ENCODE peak calls at places on chromosomes 2 and 18, in eight cellular contexts. One of them, this sample, is unnamed. For H3K4me1, the result is how much of the 10 kb centered on the place peaks cover.

GRCh38 chr2:178193823-178194599 is at the start of gene OSBPL6:
- DNase-seq in breast epithelium: peak
- DNase-seq in heart left ventricle: peak
- DNase-seq in uterus: peak
- DNase-seq in OCI-LY7: peak
- DNase-seq in IMR-90: peak
- DNase-seq in neural progenitor cell: peak
- DNase-seq in left ventricle myocardium inferior: peak
- DNase-seq in this sample: peak

GRCh38 chr2:2561346-2562095 is 230.4 kb upstream of the MYT1L start:
- DNase-seq in breast epithelium: no peak
- DNase-seq in heart left ventricle: no peak
- DNase-seq in uterus: no peak
- DNase-seq in OCI-LY7: no peak
- DNase-seq in IMR-90: no peak
- DNase-seq in neural progenitor cell: no peak
- DNase-seq in left ventricle myocardium inferior: no peak
- DNase-seq in this sample: no peak

GRCh38 chr2:64237266-64237665 is 93.0 kb upstream of the PELI1 start:
- DNase-seq in breast epithelium: no peak
- DNase-seq in heart left ventricle: no peak
- DNase-seq in uterus: no peak
- DNase-seq in OCI-LY7: no peak
- DNase-seq in IMR-90: no peak
- DNase-seq in neural progenitor cell: no peak
- DNase-seq in left ventricle myocardium inferior: no peak
- DNase-seq in this sample: no peak

GRCh38 chr2:204434660-204435462 is 110.4 kb upstream of the PARD3B start:
- DNase-seq in breast epithelium: no peak
- DNase-seq in heart left ventricle: no peak
- DNase-seq in uterus: no peak
- DNase-seq in OCI-LY7: no peak
- DNase-seq in IMR-90: peak
- DNase-seq in neural progenitor cell: no peak
- DNase-seq in left ventricle myocardium inferior: no peak
- DNase-seq in this sample: no peak

GRCh38 chr2:40130251-40130994 is 321.5 kb downstream of the SLC8A1 start:
- DNase-seq in breast epithelium: no peak
- DNase-seq in heart left ventricle: peak
- DNase-seq in uterus: no peak
- DNase-seq in OCI-LY7: no peak
- DNase-seq in IMR-90: peak
- DNase-seq in neural progenitor cell: no peak
- DNase-seq in left ventricle myocardium inferior: peak
- DNase-seq in this sample: no peak

GRCh38 chr2:240966457-240966905 is 31.9 kb upstream of the SNED1 start:
- DNase-seq in breast epithelium: no peak
- DNase-seq in heart left ventricle: no peak
- DNase-seq in uterus: no peak
- DNase-seq in OCI-LY7: no peak
- DNase-seq in IMR-90: no peak
- DNase-seq in neural progenitor cell: no peak
- DNase-seq in left ventricle myocardium inferior: peak
- DNase-seq in this sample: no peak

GRCh38 chr2:217724436-217724835 is 278.4 kb downstream of the TNS1 start:
- DNase-seq in breast epithelium: no peak
- DNase-seq in heart left ventricle: no peak
- DNase-seq in uterus: no peak
- DNase-seq in OCI-LY7: no peak
- DNase-seq in IMR-90: no peak
- DNase-seq in neural progenitor cell: no peak
- DNase-seq in left ventricle myocardium inferior: no peak
- DNase-seq in this sample: no peak

GRCh38 chr2:246489-247145 is 17.2 kb downstream of the SH3YL1 start:
- DNase-seq in breast epithelium: no peak
- DNase-seq in heart left ventricle: no peak
- DNase-seq in uterus: no peak
- DNase-seq in OCI-LY7: peak
- DNase-seq in IMR-90: peak
- DNase-seq in neural progenitor cell: peak
- DNase-seq in left ventricle myocardium inferior: no peak
- DNase-seq in this sample: peak

GRCh38 chr18:28136071-28136470 is 40.9 kb downstream of the CDH2 start:
- DNase-seq in breast epithelium: no peak
- DNase-seq in heart left ventricle: no peak
- DNase-seq in uterus: no peak
- DNase-seq in OCI-LY7: no peak
- DNase-seq in IMR-90: no peak
- DNase-seq in neural progenitor cell: no peak
- DNase-seq in left ventricle myocardium inferior: no peak
- DNase-seq in this sample: no peak

DNA sequence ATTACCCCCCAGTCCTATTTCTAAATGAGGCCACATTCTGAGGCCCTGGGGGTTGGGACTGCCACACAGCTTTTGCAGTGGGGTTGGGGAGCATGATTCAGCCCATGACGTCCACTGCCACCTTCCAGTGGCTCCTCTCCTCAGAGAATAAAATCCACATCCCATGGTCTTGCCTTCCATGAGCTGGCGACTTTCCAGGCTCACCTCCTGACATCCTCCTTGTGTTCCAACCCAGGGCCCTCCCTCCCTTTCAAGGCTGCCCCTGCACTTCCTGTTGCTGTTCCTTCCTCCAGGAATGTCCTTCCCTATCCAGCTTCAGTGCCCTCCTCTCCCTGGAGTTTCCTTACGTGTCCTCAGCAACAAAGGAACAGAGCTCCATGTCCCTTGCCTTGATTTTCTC is 187.3 kb upstream of the ID2 start:
- DNase-seq in breast epithelium: no peak
- DNase-seq in heart left ventricle: peak
- DNase-seq in uterus: no peak
- DNase-seq in OCI-LY7: no peak
- DNase-seq in IMR-90: no peak
- DNase-seq in neural progenitor cell: no peak
- DNase-seq in left ventricle myocardium inferior: no peak
- DNase-seq in this sample: no peak
- H3K4me1 ChIP-seq in breast epithelium: under half
- H3K4me1 ChIP-seq in heart left ventricle: under half
- H3K4me1 ChIP-seq in uterus: under half
- H3K4me1 ChIP-seq in OCI-LY7: under half
- H3K4me1 ChIP-seq in IMR-90: under half
- H3K4me1 ChIP-seq in neural progenitor cell: under half
- H3K4me1 ChIP-seq in left ventricle myocardium inferior: half or more
- H3K4me1 ChIP-seq in this sample: under half

GRCh38 chr2:128531856-128532255 is 213.2 kb upstream of the HS6ST1 start:
- DNase-seq in breast epithelium: no peak
- DNase-seq in heart left ventricle: no peak
- DNase-seq in uterus: no peak
- DNase-seq in OCI-LY7: no peak
- DNase-seq in IMR-90: no peak
- DNase-seq in neural progenitor cell: no peak
- DNase-seq in left ventricle myocardium inferior: no peak
- DNase-seq in this sample: no peak
- TF ChIP-seq CTCF in breast epithelium: no peak
- TF ChIP-seq CTCF in heart left ventricle: peak
- TF ChIP-seq CTCF in uterus: no peak
- TF ChIP-seq CTCF in OCI-LY7: peak
- TF ChIP-seq CTCF in IMR-90: peak
- TF ChIP-seq CTCF in neural progenitor cell: peak
- TF ChIP-seq CTCF in left ventricle myocardium inferior: peak
- TF ChIP-seq CTCF in this sample: no peak

DNA sequence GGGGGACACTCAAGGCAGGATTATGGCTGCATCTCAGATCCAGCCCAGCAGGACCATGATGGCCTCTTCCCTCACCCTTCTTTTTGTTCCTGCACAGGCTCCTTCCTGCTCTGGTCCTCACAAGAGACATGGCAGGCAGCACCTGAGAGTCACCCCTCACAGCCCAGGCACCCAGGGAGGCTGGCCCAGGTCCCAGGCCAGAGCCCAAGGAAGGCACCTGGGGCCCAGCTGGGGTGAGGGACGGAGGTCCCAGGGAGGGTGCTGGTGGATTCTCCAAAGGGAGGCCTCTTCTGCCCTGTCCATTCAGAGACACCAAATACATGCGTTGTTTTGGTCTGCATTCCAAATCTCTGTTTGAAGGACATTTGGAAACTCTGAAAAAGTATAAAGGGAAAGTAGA is 285.4 kb upstream of the HS6ST1 start:
- DNase-seq in breast epithelium: no peak
- DNase-seq in heart left ventricle: no peak
- DNase-seq in uterus: peak
- DNase-seq in OCI-LY7: no peak
- DNase-seq in IMR-90: no peak
- DNase-seq in neural progenitor cell: no peak
- DNase-seq in left ventricle myocardium inferior: peak
- DNase-seq in this sample: peak
- H3K4me1 ChIP-seq in breast epithelium: under half
- H3K4me1 ChIP-seq in heart left ventricle: under half
- H3K4me1 ChIP-seq in uterus: under half
- H3K4me1 ChIP-seq in OCI-LY7: under half
- H3K4me1 ChIP-seq in IMR-90: under half
- H3K4me1 ChIP-seq in neural progenitor cell: under half
- H3K4me1 ChIP-seq in left ventricle myocardium inferior: under half
- H3K4me1 ChIP-seq in this sample: under half

GRCh38 chr2:128979182-128979581 is 660.5 kb upstream of the HS6ST1 start:
- DNase-seq in breast epithelium: no peak
- DNase-seq in heart left ventricle: no peak
- DNase-seq in uterus: no peak
- DNase-seq in OCI-LY7: no peak
- DNase-seq in IMR-90: no peak
- DNase-seq in neural progenitor cell: no peak
- DNase-seq in left ventricle myocardium inferior: no peak
- DNase-seq in this sample: no peak
- TF ChIP-seq CTCF in breast epithelium: no peak
- TF ChIP-seq CTCF in heart left ventricle: no peak
- TF ChIP-seq CTCF in uterus: no peak
- TF ChIP-seq CTCF in OCI-LY7: no peak
- TF ChIP-seq CTCF in IMR-90: no peak
- TF ChIP-seq CTCF in neural progenitor cell: no peak
- TF ChIP-seq CTCF in left ventricle myocardium inferior: no peak
- TF ChIP-seq CTCF in this sample: no peak

DNA sequence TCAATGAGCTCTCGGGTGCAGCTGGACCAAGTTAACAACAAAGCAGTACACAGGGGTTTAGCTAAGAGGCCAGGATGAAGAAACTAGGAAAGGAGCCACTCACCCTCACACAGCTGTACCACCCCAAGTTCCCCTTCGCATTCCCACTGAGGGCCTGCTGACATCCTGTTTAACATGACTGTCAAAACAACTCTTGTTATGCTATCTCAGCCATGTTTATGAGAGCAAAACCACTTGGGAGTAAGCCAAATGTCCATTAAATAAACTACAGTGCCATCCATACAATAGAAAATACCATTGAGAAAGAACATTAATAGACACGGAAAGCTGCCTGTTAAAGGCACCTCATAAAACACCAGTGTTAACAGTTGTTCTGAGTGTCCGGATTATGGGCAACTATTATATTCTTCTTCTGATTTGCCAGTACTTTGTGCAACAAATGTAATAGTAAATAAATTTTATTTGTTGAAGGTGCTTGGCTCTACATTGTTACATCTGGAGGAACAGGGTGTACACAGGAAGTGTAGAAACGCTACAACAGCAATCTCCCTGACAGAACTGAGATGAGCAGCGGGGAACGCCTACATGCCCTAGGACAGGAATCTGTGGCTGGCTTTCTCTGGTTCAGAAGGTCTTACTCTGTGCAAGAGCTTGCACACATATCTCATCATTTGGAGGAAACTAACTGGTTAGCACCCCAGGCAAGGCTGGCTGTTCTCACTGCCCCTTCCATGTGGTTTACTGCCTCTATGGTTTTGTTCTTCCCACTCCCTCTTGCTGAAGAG is 85.6 kb downstream of the EHD3 start:
- DNase-seq in breast epithelium: peak
- DNase-seq in heart left ventricle: no peak
- DNase-seq in uterus: no peak
- DNase-seq in OCI-LY7: peak
- DNase-seq in IMR-90: peak
- DNase-seq in neural progenitor cell: no peak
- DNase-seq in left ventricle myocardium inferior: no peak
- DNase-seq in this sample: no peak
- H3K4me1 ChIP-seq in breast epithelium: under half
- H3K4me1 ChIP-seq in heart left ventricle: under half
- H3K4me1 ChIP-seq in uterus: under half
- H3K4me1 ChIP-seq in OCI-LY7: under half
- H3K4me1 ChIP-seq in IMR-90: under half
- H3K4me1 ChIP-seq in neural progenitor cell: under half
- H3K4me1 ChIP-seq in left ventricle myocardium inferior: under half
- H3K4me1 ChIP-seq in this sample: under half

GRCh38 chr2:134347756-134348155 is 93.9 kb downstream of the MGAT5 start:
- DNase-seq in breast epithelium: no peak
- DNase-seq in heart left ventricle: no peak
- DNase-seq in uterus: no peak
- DNase-seq in OCI-LY7: no peak
- DNase-seq in IMR-90: peak
- DNase-seq in neural progenitor cell: no peak
- DNase-seq in left ventricle myocardium inferior: no peak
- DNase-seq in this sample: no peak

GRCh38 chr2:134348239-134348638 is 94.4 kb downstream of the MGAT5 start:
- DNase-seq in breast epithelium: no peak
- DNase-seq in heart left ventricle: no peak
- DNase-seq in uterus: no peak
- DNase-seq in OCI-LY7: no peak
- DNase-seq in IMR-90: peak
- DNase-seq in neural progenitor cell: no peak
- DNase-seq in left ventricle myocardium inferior: no peak
- DNase-seq in this sample: no peak

GRCh38 chr2:134354611-134355010 is 100.7 kb downstream of the MGAT5 start:
- DNase-seq in breast epithelium: no peak
- DNase-seq in heart left ventricle: no peak
- DNase-seq in uterus: no peak
- DNase-seq in OCI-LY7: no peak
- DNase-seq in IMR-90: no peak
- DNase-seq in neural progenitor cell: no peak
- DNase-seq in left ventricle myocardium inferior: no peak
- DNase-seq in this sample: no peak

GRCh38 chr2:134352844-134353243 is 99.0 kb downstream of the MGAT5 start:
- DNase-seq in breast epithelium: no peak
- DNase-seq in heart left ventricle: no peak
- DNase-seq in uterus: no peak
- DNase-seq in OCI-LY7: no peak
- DNase-seq in IMR-90: no peak
- DNase-seq in neural progenitor cell: no peak
- DNase-seq in left ventricle myocardium inferior: no peak
- DNase-seq in this sample: no peak

GRCh38 chr2:134351899-134352298 is 98.0 kb downstream of the MGAT5 start:
- DNase-seq in breast epithelium: no peak
- DNase-seq in heart left ventricle: no peak
- DNase-seq in uterus: no peak
- DNase-seq in OCI-LY7: no peak
- DNase-seq in IMR-90: no peak
- DNase-seq in neural progenitor cell: no peak
- DNase-seq in left ventricle myocardium inferior: no peak
- DNase-seq in this sample: no peak
- TF ChIP-seq CTCF in breast epithelium: no peak
- TF ChIP-seq CTCF in heart left ventricle: no peak
- TF ChIP-seq CTCF in uterus: no peak
- TF ChIP-seq CTCF in OCI-LY7: no peak
- TF ChIP-seq CTCF in IMR-90: no peak
- TF ChIP-seq CTCF in neural progenitor cell: no peak
- TF ChIP-seq CTCF in left ventricle myocardium inferior: no peak
- TF ChIP-seq CTCF in this sample: no peak